ENCODE peak calls at places on chromosome 1, in nine cellular contexts. One of them, this sample, is unnamed.
A peak's percentile ranks its signal among the peaks of the same experiment; 100 is the strongest.

GRCh38 chr1:232868793-232869491 is 63.7 kb downstream of the MAP10 start:
- DNase-seq in lung: peak; percentile 51
- DNase-seq in CD8-positive, alpha-beta T cell: no peak
- DNase-seq in esophagus muscularis mucosa: peak; percentile 82
- DNase-seq in psoas muscle: no peak
- DNase-seq in effector memory CD4-positive, alpha-beta T cell: no peak
- DNase-seq in OCI-LY7: no peak
- DNase-seq in CD4-positive, alpha-beta memory T cell: no peak
- DNase-seq in NT2/D1: no peak
- DNase-seq in this sample: no peak

GRCh38 chr1:91753878-91754277 is 132.1 kb downstream of the TGFBR3 start:
- DNase-seq in lung: no peak
- DNase-seq in CD8-positive, alpha-beta T cell: no peak
- DNase-seq in esophagus muscularis mucosa: no peak
- DNase-seq in psoas muscle: no peak
- DNase-seq in effector memory CD4-positive, alpha-beta T cell: no peak
- DNase-seq in OCI-LY7: no peak
- DNase-seq in CD4-positive, alpha-beta memory T cell: no peak
- DNase-seq in NT2/D1: no peak
- DNase-seq in this sample: no peak

GRCh38 chr1:234618726-234619049 is 8.7 kb upstream of the IRF2BP2 start:
- DNase-seq in lung: no peak
- DNase-seq in CD8-positive, alpha-beta T cell: no peak
- DNase-seq in esophagus muscularis mucosa: peak; percentile 19
- DNase-seq in psoas muscle: no peak
- DNase-seq in effector memory CD4-positive, alpha-beta T cell: no peak
- DNase-seq in OCI-LY7: no peak
- DNase-seq in CD4-positive, alpha-beta memory T cell: no peak
- DNase-seq in NT2/D1: no peak
- DNase-seq in this sample: no peak

GRCh38 chr1:54253480-54253879 is 53.5 kb downstream of the MRPL37 start:
- DNase-seq in lung: no peak
- DNase-seq in CD8-positive, alpha-beta T cell: no peak
- DNase-seq in esophagus muscularis mucosa: no peak
- DNase-seq in psoas muscle: peak; percentile 73
- DNase-seq in effector memory CD4-positive, alpha-beta T cell: no peak
- DNase-seq in OCI-LY7: no peak
- DNase-seq in CD4-positive, alpha-beta memory T cell: no peak
- DNase-seq in NT2/D1: no peak
- DNase-seq in this sample: no peak

GRCh38 chr1:230568676-230569075 is 73.6 kb upstream of the COG2 start:
- DNase-seq in lung: no peak
- DNase-seq in CD8-positive, alpha-beta T cell: no peak
- DNase-seq in esophagus muscularis mucosa: no peak
- DNase-seq in psoas muscle: no peak
- DNase-seq in effector memory CD4-positive, alpha-beta T cell: no peak
- DNase-seq in OCI-LY7: no peak
- DNase-seq in CD4-positive, alpha-beta memory T cell: no peak
- DNase-seq in NT2/D1: no peak
- DNase-seq in this sample: no peak

GRCh38 chr1:9557624-9558023 is 18.4 kb downstream of the SLC25A33 start:
- DNase-seq in lung: no peak
- DNase-seq in CD8-positive, alpha-beta T cell: no peak
- DNase-seq in esophagus muscularis mucosa: no peak
- DNase-seq in psoas muscle: no peak
- DNase-seq in effector memory CD4-positive, alpha-beta T cell: no peak
- DNase-seq in OCI-LY7: peak; percentile 28
- DNase-seq in CD4-positive, alpha-beta memory T cell: no peak
- DNase-seq in NT2/D1: no peak
- DNase-seq in this sample: no peak

GRCh38 chr1:199123615-199124014 is 484.8 kb downstream of the PTPRC start:
- DNase-seq in lung: no peak
- DNase-seq in CD8-positive, alpha-beta T cell: no peak
- DNase-seq in esophagus muscularis mucosa: no peak
- DNase-seq in psoas muscle: no peak
- DNase-seq in effector memory CD4-positive, alpha-beta T cell: no peak
- DNase-seq in OCI-LY7: no peak
- DNase-seq in CD4-positive, alpha-beta memory T cell: no peak
- DNase-seq in NT2/D1: no peak
- DNase-seq in this sample: no peak

GRCh38 chr1:58779059-58779754 is 4.6 kb downstream of the JUN start:
- DNase-seq in lung: no peak
- DNase-seq in CD8-positive, alpha-beta T cell: no peak
- DNase-seq in esophagus muscularis mucosa: no peak
- DNase-seq in psoas muscle: no peak
- DNase-seq in effector memory CD4-positive, alpha-beta T cell: no peak
- DNase-seq in OCI-LY7: no peak
- DNase-seq in CD4-positive, alpha-beta memory T cell: no peak
- DNase-seq in NT2/D1: no peak
- DNase-seq in this sample: no peak

DNA sequence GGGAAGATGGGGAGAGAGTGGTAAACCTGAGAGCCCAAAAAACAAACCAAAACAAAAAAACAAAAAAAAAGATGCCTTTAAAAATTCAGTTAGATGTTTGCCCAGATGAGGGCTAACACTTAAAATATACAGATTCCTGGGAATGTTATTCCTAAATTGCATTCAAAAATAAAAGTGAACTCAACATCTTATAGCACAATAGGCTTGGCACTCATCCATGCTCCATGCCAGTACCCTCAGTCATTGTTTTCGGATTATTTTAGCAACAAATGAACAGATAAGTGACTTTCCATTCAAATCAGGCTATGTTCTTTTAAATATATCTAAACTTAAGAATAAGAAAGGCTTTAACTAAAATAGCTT is 3.7 kb downstream of the ATP1A1 start:
- DNase-seq in lung: no peak
- DNase-seq in CD8-positive, alpha-beta T cell: no peak
- DNase-seq in esophagus muscularis mucosa: no peak
- DNase-seq in psoas muscle: no peak
- DNase-seq in effector memory CD4-positive, alpha-beta T cell: no peak
- DNase-seq in OCI-LY7: no peak
- DNase-seq in CD4-positive, alpha-beta memory T cell: no peak
- DNase-seq in NT2/D1: no peak
- DNase-seq in this sample: no peak
- H3K4me1 ChIP-seq in lung: peaks cover 12% of the 10 kb centered on the region
- H3K4me1 ChIP-seq in CD8-positive, alpha-beta T cell: peaks cover 69% of the 10 kb centered on the region
- H3K4me1 ChIP-seq in esophagus muscularis mucosa: peaks cover 70% of the 10 kb centered on the region
- H3K4me1 ChIP-seq in psoas muscle: peaks cover 82% of the 10 kb centered on the region
- H3K4me1 ChIP-seq in effector memory CD4-positive, alpha-beta T cell: peaks cover 65% of the 10 kb centered on the region
- H3K4me1 ChIP-seq in OCI-LY7: peaks cover 72% of the 10 kb centered on the region
- H3K4me1 ChIP-seq in CD4-positive, alpha-beta memory T cell: peaks cover 79% of the 10 kb centered on the region
- H3K4me1 ChIP-seq in NT2/D1: peaks cover 9% of the 10 kb centered on the region
- H3K4me1 ChIP-seq in this sample: peaks cover 37% of the 10 kb centered on the region

GRCh38 chr1:45684402-45684801 is 1.9 kb downstream of the GPBP1L1 start:
- DNase-seq in lung: no peak
- DNase-seq in CD8-positive, alpha-beta T cell: no peak
- DNase-seq in esophagus muscularis mucosa: no peak
- DNase-seq in psoas muscle: no peak
- DNase-seq in effector memory CD4-positive, alpha-beta T cell: no peak
- DNase-seq in OCI-LY7: no peak
- DNase-seq in CD4-positive, alpha-beta memory T cell: no peak
- DNase-seq in NT2/D1: no peak
- DNase-seq in this sample: no peak

GRCh38 chr1:45687753-45688737 is at the start of gene TMEM69:
- DNase-seq in lung: peak; percentile 83
- DNase-seq in CD8-positive, alpha-beta T cell: peak; percentile 76
- DNase-seq in esophagus muscularis mucosa: peak; percentile 95
- DNase-seq in psoas muscle: peak; percentile 83
- DNase-seq in effector memory CD4-positive, alpha-beta T cell: peak; percentile 64
- DNase-seq in OCI-LY7: peak; percentile 93
- DNase-seq in CD4-positive, alpha-beta memory T cell: peak; percentile 82
- DNase-seq in NT2/D1: peak; percentile 88
- DNase-seq in this sample: peak; percentile 86

GRCh38 chr1:45687014-45687752 is 798 bp upstream of the TMEM69 start:
- DNase-seq in lung: peak; percentile 97
- DNase-seq in CD8-positive, alpha-beta T cell: peak; percentile 99
- DNase-seq in esophagus muscularis mucosa: peak; percentile 98
- DNase-seq in psoas muscle: peak; percentile 99
- DNase-seq in effector memory CD4-positive, alpha-beta T cell: peak; percentile 97
- DNase-seq in OCI-LY7: peak; percentile 100
- DNase-seq in CD4-positive, alpha-beta memory T cell: peak; percentile 99
- DNase-seq in NT2/D1: peak; percentile 99
- DNase-seq in this sample: peak; percentile 97

GRCh38 chr1:45685308-45686080 is 839 bp downstream of the GPBP1L1 start:
- DNase-seq in lung: no peak
- DNase-seq in CD8-positive, alpha-beta T cell: no peak
- DNase-seq in esophagus muscularis mucosa: no peak
- DNase-seq in psoas muscle: no peak
- DNase-seq in effector memory CD4-positive, alpha-beta T cell: no peak
- DNase-seq in OCI-LY7: peak; percentile 21
- DNase-seq in CD4-positive, alpha-beta memory T cell: no peak
- DNase-seq in NT2/D1: no peak
- DNase-seq in this sample: no peak

GRCh38 chr1:45686081-45687013 is at the start of gene GPBP1L1:
- DNase-seq in lung: peak; percentile 98
- DNase-seq in CD8-positive, alpha-beta T cell: peak; percentile 95
- DNase-seq in esophagus muscularis mucosa: peak; percentile 99
- DNase-seq in psoas muscle: peak; percentile 99
- DNase-seq in effector memory CD4-positive, alpha-beta T cell: peak; percentile 94
- DNase-seq in OCI-LY7: peak; percentile 97
- DNase-seq in CD4-positive, alpha-beta memory T cell: peak; percentile 97
- DNase-seq in NT2/D1: peak; percentile 98
- DNase-seq in this sample: peak; percentile 91
- H3K4me1 ChIP-seq in lung: peaks cover 13% of the 10 kb centered on the region
- H3K4me1 ChIP-seq in CD8-positive, alpha-beta T cell: peaks cover 40% of the 10 kb centered on the region
- H3K4me1 ChIP-seq in esophagus muscularis mucosa: peaks cover 31% of the 10 kb centered on the region
- H3K4me1 ChIP-seq in psoas muscle: peaks cover 32% of the 10 kb centered on the region
- H3K4me1 ChIP-seq in effector memory CD4-positive, alpha-beta T cell: peaks cover 3% of the 10 kb centered on the region
- H3K4me1 ChIP-seq in OCI-LY7: peaks cover 38% of the 10 kb centered on the region
- H3K4me1 ChIP-seq in CD4-positive, alpha-beta memory T cell: peaks cover 64% of the 10 kb centered on the region
- H3K4me1 ChIP-seq in NT2/D1: no peaks in the 10 kb centered on the region
- H3K4me1 ChIP-seq in this sample: peaks cover 38% of the 10 kb centered on the region

GRCh38 chr1:214551436-214552173 is at the start of gene PTPN14:
- DNase-seq in lung: peak; percentile 86
- DNase-seq in CD8-positive, alpha-beta T cell: no peak
- DNase-seq in esophagus muscularis mucosa: peak; percentile 95
- DNase-seq in psoas muscle: peak; percentile 94
- DNase-seq in effector memory CD4-positive, alpha-beta T cell: no peak
- DNase-seq in OCI-LY7: no peak
- DNase-seq in CD4-positive, alpha-beta memory T cell: no peak
- DNase-seq in NT2/D1: peak; percentile 99
- DNase-seq in this sample: no peak

GRCh38 chr1:214551052-214551435 is 358 bp downstream of the PTPN14 start:
- DNase-seq in lung: peak; percentile 46
- DNase-seq in CD8-positive, alpha-beta T cell: no peak
- DNase-seq in esophagus muscularis mucosa: peak; percentile 91
- DNase-seq in psoas muscle: peak; percentile 84
- DNase-seq in effector memory CD4-positive, alpha-beta T cell: no peak
- DNase-seq in OCI-LY7: no peak
- DNase-seq in CD4-positive, alpha-beta memory T cell: no peak
- DNase-seq in NT2/D1: no peak
- DNase-seq in this sample: no peak

GRCh38 chr1:214548988-214549387 is 2.4 kb downstream of the PTPN14 start:
- DNase-seq in lung: peak; percentile 74
- DNase-seq in CD8-positive, alpha-beta T cell: no peak
- DNase-seq in esophagus muscularis mucosa: peak; percentile 80
- DNase-seq in psoas muscle: peak; percentile 74
- DNase-seq in effector memory CD4-positive, alpha-beta T cell: no peak
- DNase-seq in OCI-LY7: no peak
- DNase-seq in CD4-positive, alpha-beta memory T cell: no peak
- DNase-seq in NT2/D1: no peak
- DNase-seq in this sample: no peak

GRCh38 chr1:214549604-214550338 is 1.6 kb downstream of the PTPN14 start:
- DNase-seq in lung: no peak
- DNase-seq in CD8-positive, alpha-beta T cell: no peak
- DNase-seq in esophagus muscularis mucosa: peak; percentile 74
- DNase-seq in psoas muscle: no peak
- DNase-seq in effector memory CD4-positive, alpha-beta T cell: no peak
- DNase-seq in OCI-LY7: no peak
- DNase-seq in CD4-positive, alpha-beta memory T cell: no peak
- DNase-seq in NT2/D1: peak; percentile 22
- DNase-seq in this sample: no peak

GRCh38 chr1:214550339-214551051 is 907 bp downstream of the PTPN14 start:
- DNase-seq in lung: no peak
- DNase-seq in CD8-positive, alpha-beta T cell: no peak
- DNase-seq in esophagus muscularis mucosa: peak; percentile 90
- DNase-seq in psoas muscle: no peak
- DNase-seq in effector memory CD4-positive, alpha-beta T cell: no peak
- DNase-seq in OCI-LY7: no peak
- DNase-seq in CD4-positive, alpha-beta memory T cell: no peak
- DNase-seq in NT2/D1: peak; percentile 25
- DNase-seq in this sample: no peak
- H3K4me1 ChIP-seq in lung: peaks cover 8% of the 10 kb centered on the region
- H3K4me1 ChIP-seq in CD8-positive, alpha-beta T cell: no peaks in the 10 kb centered on the region
- H3K4me1 ChIP-seq in esophagus muscularis mucosa: peaks cover 26% of the 10 kb centered on the region
- H3K4me1 ChIP-seq in psoas muscle: peaks cover 40% of the 10 kb centered on the region
- H3K4me1 ChIP-seq in effector memory CD4-positive, alpha-beta T cell: peaks cover 7% of the 10 kb centered on the region
- H3K4me1 ChIP-seq in OCI-LY7: no peaks in the 10 kb centered on the region
- H3K4me1 ChIP-seq in CD4-positive, alpha-beta memory T cell: no peaks in the 10 kb centered on the region
- H3K4me1 ChIP-seq in NT2/D1: no peaks in the 10 kb centered on the region
- H3K4me1 ChIP-seq in this sample: peaks cover 52% of the 10 kb centered on the region

DNA sequence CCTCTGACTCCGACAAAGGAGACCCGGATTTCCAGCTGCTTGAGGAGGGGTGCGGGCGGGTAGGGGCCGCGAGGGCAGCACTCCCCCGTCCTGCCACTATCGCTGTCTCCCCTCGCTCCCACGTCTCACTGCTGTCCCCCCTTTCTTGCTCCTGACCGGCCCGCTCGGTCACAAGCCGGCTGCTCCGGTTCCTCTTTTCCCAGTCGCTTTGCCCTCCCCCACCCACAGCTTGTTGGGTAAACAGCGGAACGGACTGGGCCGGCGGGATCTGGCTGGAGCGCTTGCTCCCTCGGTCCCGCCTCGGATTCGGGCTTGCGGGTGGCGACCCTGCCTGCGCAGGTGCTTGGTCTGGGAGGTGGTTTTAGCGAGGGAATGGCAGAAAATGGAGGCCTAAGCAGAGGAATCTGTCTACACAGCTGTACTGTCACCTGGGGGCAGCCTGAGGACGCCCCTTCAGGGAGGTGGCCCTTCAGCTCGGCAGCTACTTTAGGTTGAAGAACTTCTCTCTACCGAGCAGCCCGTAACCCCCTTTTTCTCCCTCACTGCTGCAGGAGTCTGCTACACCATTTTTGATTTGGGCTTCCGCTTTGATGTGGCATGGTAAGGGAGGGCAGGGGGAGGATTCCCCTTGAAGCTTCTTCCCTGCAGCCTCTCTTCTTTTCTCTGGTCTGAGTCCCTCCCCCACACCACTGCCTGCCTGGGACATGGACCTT is 645 bp downstream of the ATP6V0B start:
- DNase-seq in lung: peak; percentile 73
- DNase-seq in CD8-positive, alpha-beta T cell: peak; percentile 56
- DNase-seq in esophagus muscularis mucosa: no peak
- DNase-seq in psoas muscle: peak; percentile 79
- DNase-seq in effector memory CD4-positive, alpha-beta T cell: peak; percentile 20
- DNase-seq in OCI-LY7: peak; percentile 55
- DNase-seq in CD4-positive, alpha-beta memory T cell: peak; percentile 70
- DNase-seq in NT2/D1: no peak
- DNase-seq in this sample: no peak
- H3K4me1 ChIP-seq in lung: peaks cover 27% of the 10 kb centered on the region
- H3K4me1 ChIP-seq in CD8-positive, alpha-beta T cell: peaks cover 39% of the 10 kb centered on the region
- H3K4me1 ChIP-seq in esophagus muscularis mucosa: peaks cover 58% of the 10 kb centered on the region
- H3K4me1 ChIP-seq in psoas muscle: peaks cover 50% of the 10 kb centered on the region
- H3K4me1 ChIP-seq in effector memory CD4-positive, alpha-beta T cell: peaks cover 32% of the 10 kb centered on the region
- H3K4me1 ChIP-seq in OCI-LY7: peaks cover 24% of the 10 kb centered on the region
- H3K4me1 ChIP-seq in CD4-positive, alpha-beta memory T cell: peaks cover 54% of the 10 kb centered on the region
- H3K4me1 ChIP-seq in NT2/D1: peaks cover 24% of the 10 kb centered on the region
- H3K4me1 ChIP-seq in this sample: peaks cover 49% of the 10 kb centered on the region

GRCh38 chr1:181133441-181133951 is 45.0 kb downstream of the IER5 start:
- DNase-seq in lung: no peak
- DNase-seq in CD8-positive, alpha-beta T cell: no peak
- DNase-seq in esophagus muscularis mucosa: no peak
- DNase-seq in psoas muscle: no peak
- DNase-seq in effector memory CD4-positive, alpha-beta T cell: no peak
- DNase-seq in OCI-LY7: no peak
- DNase-seq in CD4-positive, alpha-beta memory T cell: no peak
- DNase-seq in NT2/D1: no peak
- DNase-seq in this sample: no peak
- H3K4me1 ChIP-seq in lung: peaks cover 20% of the 10 kb centered on the region
- H3K4me1 ChIP-seq in CD8-positive, alpha-beta T cell: peaks cover 9% of the 10 kb centered on the region
- H3K4me1 ChIP-seq in esophagus muscularis mucosa: peaks cover 37% of the 10 kb centered on the region
- H3K4me1 ChIP-seq in psoas muscle: peaks cover 23% of the 10 kb centered on the region
- H3K4me1 ChIP-seq in effector memory CD4-positive, alpha-beta T cell: peaks cover 9% of the 10 kb centered on the region
- H3K4me1 ChIP-seq in OCI-LY7: peaks cover 62% of the 10 kb centered on the region
- H3K4me1 ChIP-seq in CD4-positive, alpha-beta memory T cell: peaks cover 22% of the 10 kb centered on the region
- H3K4me1 ChIP-seq in NT2/D1: peaks cover 43% of the 10 kb centered on the region
- H3K4me1 ChIP-seq in this sample: peaks cover 36% of the 10 kb centered on the region

This sample was measured in Panc1.